ENCODE peak calls at places on chromosomes 13 and 19, in six cellular contexts. S, D, J, V, U and X are unnamed samples.

GRCh38 chr19:10796653-10797052 is 39.4 kb downstream of the TMED1 start:
- DNase-seq in U (no peak), D (no peak), S (no peak), V (no peak), J (no peak), X (no peak)

GRCh38 chr13:39037410-39037879 is 444 bp downstream of the PROSER1 start:
- DNase-seq in V (no peak), J (no peak), D (no peak), S (no peak), U (no peak), X (no peak)

GRCh38 chr19:2602391-2603181 is 99.9 kb downstream of the GNG7 start:
- DNase-seq in V (no peak), J (no peak), S (peak), U (peak), D (peak), X (peak)

GRCh38 chr19:39192846-39193245 is 3.9 kb upstream of the NCCRP1 start:
- DNase-seq in V (no peak), U (no peak), S (no peak), D (no peak), J (no peak), X (no peak)

GRCh38 chr13:28574617-28575142 is 79.8 kb upstream of the FLT1 start:
- DNase-seq in J (peak), U (no peak), V (no peak), S (peak), D (peak), X (peak)

GRCh38 chr19:35107541-35107939 is 8.1 kb upstream of the FXYD3 start:
- DNase-seq in S (peak), D (peak), J (no peak), U (no peak), V (no peak), X (peak)

GRCh38 chr19:34962281-34962944 is 1.6 kb downstream of the ZNF792 start:
- DNase-seq in V (no peak), J (no peak), D (peak), S (peak), U (no peak), X (no peak)

GRCh38 chr19:42555801-42556200 is 27.5 kb upstream of the CEACAM1 start:
- DNase-seq in J (no peak), V (no peak), U (no peak), D (no peak), S (no peak), X (no peak)

GRCh38 chr19:27774827-27775226 is 1438.1 kb downstream of the UQCRFS1 start:
- DNase-seq in S (no peak), U (no peak), D (peak), V (no peak), J (no peak), X (no peak)

GRCh38 chr13:46672338-46673090 is 119.5 kb downstream of the LRCH1 start:
- DNase-seq in J (no peak), U (no peak), V (no peak), D (no peak), S (no peak), X (no peak)

GRCh38 chr19:47111081-47111589 is 2.4 kb downstream of the ZC3H4 start:
- DNase-seq in J (no peak), S (no peak), V (no peak), U (peak), D (no peak), X (no peak)

GRCh38 chr13:113207890-113208423 is 512 bp downstream of the PCID2 start:
- DNase-seq in V (no peak), U (peak), J (no peak), S (peak), D (peak), X (peak)

GRCh38 chr19:18660939-18661338 is 22.5 kb upstream of the CRTC1 start:
- DNase-seq in D (no peak), V (no peak), J (no peak), U (no peak), S (no peak), X (no peak)

GRCh38 chr13:72726721-72727416 is 560 bp downstream of the MZT1 start:
- DNase-seq in D (peak), V (no peak), U (peak), J (no peak), S (no peak), X (peak)

GRCh38 chr19:12665281-12665573 is 1.3 kb downstream of the MAN2B1 start:
- DNase-seq in S (no peak), J (peak), D (no peak), U (peak), V (no peak), X (no peak)

GRCh38 chr19:41882568-41883462 is at the start of gene ARHGEF1:
- DNase-seq in V (peak), U (peak), J (no peak), S (no peak), D (peak), X (peak)

GRCh38 chr13:36421447-36421846 is 10.8 kb upstream of the CCNA1 start:
- DNase-seq in V (no peak), J (no peak), S (peak), D (no peak), U (no peak), X (no peak)

GRCh38 chr19:16509141-16510061 is 13.2 kb downstream of the C19orf44 start:
- DNase-seq in S (peak), J (no peak), U (no peak), D (no peak), V (no peak), X (no peak)